ENCODE peak calls at places on chromosome 15, in eight cellular contexts. B, P, S, M, N, O, I and W are unnamed samples.

GRCh38 chr15:50145451-50145872 is 26.4 kb upstream of the ATP8B4 start:
- DNase-seq in B (peak), P (no peak), S (peak), M (no peak), N (peak), O (no peak), I (no peak), W (peak)

GRCh38 chr15:85335193-85335939 is 45.0 kb upstream of the AKAP13 start:
- DNase-seq in B (peak), P (no peak), S (no peak), M (no peak), N (no peak), O (no peak), I (no peak), W (no peak)

GRCh38 chr15:47806008-47806407 is 88.7 kb downstream of the SEMA6D start:
- DNase-seq in B (no peak), P (no peak), S (no peak), M (no peak), N (no peak), O (no peak), I (no peak), W (no peak)

GRCh38 chr15:69391046-69391757 is 22.9 kb upstream of the KIF23 start:
- DNase-seq in B (no peak), P (peak), S (no peak), M (no peak), N (no peak), O (no peak), I (no peak), W (no peak)

GRCh38 chr15:62533687-62534086 is 368.6 kb upstream of the C2CD4B start:
- DNase-seq in B (no peak), P (no peak), S (no peak), M (no peak), N (no peak), O (no peak), I (no peak), W (no peak)

GRCh38 chr15:56243117-56243773 is 434 bp downstream of the RFX7 start:
- DNase-seq in B (peak), P (peak), S (no peak), M (peak), N (peak), O (no peak), I (peak), W (peak)

GRCh38 chr15:27743078-27743477 is 356.0 kb downstream of the OCA2 start:
- DNase-seq in B (no peak), P (peak), S (no peak), M (no peak), N (no peak), O (no peak), I (no peak), W (no peak)

GRCh38 chr15:27358751-27359434 is 387.9 kb downstream of the GABRG3 start:
- DNase-seq in B (no peak), P (no peak), S (peak), M (no peak), N (no peak), O (no peak), I (no peak), W (peak)

GRCh38 chr15:40105517-40106202 is 3.0 kb downstream of the BMF start:
- DNase-seq in B (no peak), P (no peak), S (no peak), M (no peak), N (peak), O (no peak), I (peak), W (no peak)

GRCh38 chr15:33701304-33701696 is 267.0 kb upstream of the CHRM5 start:
- DNase-seq in B (no peak), P (no peak), S (no peak), M (no peak), N (no peak), O (no peak), I (no peak), W (no peak)

GRCh38 chr15:33700695-33701303 is 267.5 kb upstream of the CHRM5 start:
- DNase-seq in B (peak), P (no peak), S (peak), M (peak), N (peak), O (peak), I (peak), W (peak)

GRCh38 chr15:33710746-33711145 is 257.6 kb upstream of the CHRM5 start:
- DNase-seq in B (no peak), P (no peak), S (no peak), M (no peak), N (no peak), O (no peak), I (no peak), W (no peak)

GRCh38 chr15:33706173-33706572 is 262.1 kb upstream of the CHRM5 start:
- DNase-seq in B (no peak), P (no peak), S (no peak), M (no peak), N (no peak), O (no peak), I (no peak), W (no peak)
- H3K4me3 ChIP-seq in B (no peak), P (no peak), S (no peak), M (no peak), N (no peak), O (no peak), I (no peak), W (no peak)

GRCh38 chr15:36756707-36757106 is 177.3 kb downstream of the CDIN1 start:
- DNase-seq in B (no peak), P (no peak), S (no peak), M (no peak), N (no peak), O (no peak), I (no peak), W (peak)

GRCh38 chr15:36755341-36755740 is 175.9 kb downstream of the CDIN1 start:
- DNase-seq in B (no peak), P (no peak), S (no peak), M (no peak), N (no peak), O (no peak), I (no peak), W (no peak)

GRCh38 chr15:36758800-36759199 is 179.4 kb downstream of the CDIN1 start:
- DNase-seq in B (no peak), P (no peak), S (no peak), M (no peak), N (no peak), O (no peak), I (no peak), W (peak)

GRCh38 chr15:36753173-36753572 is 173.7 kb downstream of the CDIN1 start:
- DNase-seq in B (no peak), P (no peak), S (peak), M (no peak), N (no peak), O (no peak), I (no peak), W (no peak)

DNA sequence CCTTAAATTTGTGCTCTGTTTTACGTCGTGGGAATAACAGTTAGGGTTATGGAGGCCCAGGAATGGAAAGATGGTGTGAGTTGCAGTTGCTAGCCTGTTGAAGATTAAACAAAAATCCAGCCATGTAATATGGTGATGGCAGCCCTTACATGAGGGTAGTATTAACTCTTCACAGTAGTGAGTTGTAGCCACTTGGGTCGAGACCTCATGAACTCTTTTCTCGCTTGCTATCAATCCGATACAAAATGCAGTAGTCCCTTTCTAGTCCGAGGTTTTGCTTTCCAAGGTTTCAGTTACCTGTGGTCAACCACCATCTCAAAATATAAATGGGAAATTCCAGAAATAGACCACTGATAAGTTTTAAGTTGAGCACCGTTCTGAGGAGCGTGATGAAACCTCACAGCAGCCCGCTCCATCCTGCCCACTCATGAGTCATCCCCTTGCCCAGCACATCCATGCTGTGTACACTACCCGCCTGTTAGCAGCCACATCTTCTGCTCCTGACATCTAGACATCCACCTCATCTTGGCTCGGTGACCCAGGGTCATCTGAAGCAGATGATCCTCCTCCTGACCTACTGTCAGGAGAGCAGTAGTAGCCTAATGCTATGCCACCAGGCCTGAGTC is 177.9 kb downstream of the CDIN1 start:
- DNase-seq in B (peak), P (no peak), S (no peak), M (no peak), N (no peak), O (no peak), I (no peak), W (peak)
- H3K4me3 ChIP-seq in B (no peak), P (no peak), S (no peak), M (no peak), N (no peak), O (no peak), I (no peak), W (no peak)

DNA sequence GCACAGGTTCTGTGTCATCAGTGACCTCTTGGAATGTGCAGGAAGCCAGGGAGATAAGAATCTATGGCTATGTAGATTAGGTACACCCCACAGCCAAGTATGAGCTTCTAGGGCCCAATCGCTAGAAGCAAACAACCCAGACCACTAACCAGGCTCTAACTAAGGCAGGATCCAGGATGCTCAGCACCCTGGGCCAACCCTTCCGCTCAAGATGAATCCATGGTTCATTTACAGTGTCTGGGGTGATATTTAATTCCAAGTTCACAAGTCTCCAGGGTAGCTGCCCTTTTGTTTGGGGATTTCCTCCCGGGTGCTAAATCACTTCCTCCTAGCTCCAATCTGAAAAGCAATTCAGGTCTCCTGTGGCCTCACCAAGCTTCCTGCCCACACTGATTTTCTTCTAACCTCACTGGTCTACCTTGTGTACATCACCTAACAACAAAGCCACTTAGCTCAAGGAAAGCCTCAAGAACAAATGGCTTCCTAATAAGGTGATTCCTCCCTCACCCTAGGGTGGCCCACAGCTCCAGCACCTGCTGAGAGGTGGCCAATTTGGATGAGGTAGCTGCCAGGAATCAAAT is 2.4 kb downstream of the EHD4 start:
- DNase-seq in B (no peak), P (no peak), S (no peak), M (no peak), N (peak), O (peak), I (peak), W (peak)
- H3K4me3 ChIP-seq in B (no peak), P (no peak), S (no peak), M (peak), N (peak), O (peak), I (no peak), W (no peak)

DNA sequence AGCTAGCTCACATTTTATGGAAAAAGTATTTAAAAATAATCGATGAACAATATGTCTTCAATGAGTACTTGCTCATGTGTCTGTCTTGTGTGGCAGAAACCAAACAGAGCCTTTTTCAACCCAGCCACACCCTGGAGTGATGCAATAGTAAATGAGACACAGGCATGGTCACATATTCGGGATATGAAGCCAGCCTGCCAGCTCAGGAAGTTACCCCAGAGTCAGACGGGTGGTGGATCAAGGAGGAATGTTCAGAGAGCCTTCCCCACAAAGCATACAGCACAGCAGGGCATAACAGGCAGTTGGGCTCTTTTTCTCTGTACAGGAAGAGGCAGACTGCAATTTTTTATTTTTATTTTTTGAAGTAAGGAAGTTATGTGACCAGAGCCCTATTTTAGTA is 27.3 kb downstream of the LARP6 start:
- DNase-seq in B (peak), P (peak), S (no peak), M (no peak), N (no peak), O (no peak), I (peak), W (peak)
- H3K4me3 ChIP-seq in B (no peak), P (no peak), S (no peak), M (no peak), N (no peak), O (no peak), I (no peak), W (no peak)

DNA sequence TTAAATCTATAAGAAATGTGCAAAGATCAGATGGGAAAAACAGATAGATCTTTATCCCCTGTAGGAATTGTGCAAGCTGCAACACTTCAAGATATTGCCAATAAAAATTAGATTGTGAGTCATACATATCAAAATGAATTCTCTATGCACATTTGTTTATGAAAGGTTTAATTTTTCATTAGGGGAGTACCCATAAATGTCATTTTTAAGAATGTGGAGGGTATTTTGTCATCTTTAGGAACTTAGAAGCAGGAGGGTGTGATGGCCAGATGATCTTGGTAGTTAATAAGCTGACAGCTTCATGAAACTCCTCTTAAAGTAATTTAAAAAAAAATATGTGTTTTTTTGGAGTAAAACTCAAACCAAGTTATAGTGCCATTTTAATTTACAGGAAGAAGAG is 3.0 kb downstream of the PIAS1 start:
- DNase-seq in B (peak), P (no peak), S (no peak), M (no peak), N (no peak), O (no peak), I (no peak), W (no peak)
- H3K4me3 ChIP-seq in B (no peak), P (no peak), S (no peak), M (no peak), N (peak), O (no peak), I (peak), W (no peak)

GRCh38 chr15:66747866-66748265 is 45.8 kb downstream of the SMAD6 start:
- DNase-seq in B (no peak), P (no peak), S (no peak), M (no peak), N (no peak), O (no peak), I (no peak), W (no peak)
- H3K4me3 ChIP-seq in B (no peak), P (no peak), S (no peak), M (no peak), N (no peak), O (no peak), I (no peak), W (no peak)

GRCh38 chr15:31586841-31587240 is 260.2 kb downstream of the KLF13 start:
- DNase-seq in B (no peak), P (no peak), S (no peak), M (no peak), N (no peak), O (no peak), I (no peak), W (no peak)
- H3K4me3 ChIP-seq in B (no peak), P (no peak), S (no peak), M (no peak), N (no peak), O (no peak), I (no peak), W (no peak)